ENCODE peak calls at places on chromosomes 1 and 21, in six cellular contexts. One of them, this sample, is unnamed.

GRCh38 chr21:39422468-39423241 is 22.9 kb downstream of the LCA5L start:
- DNase-seq in tibial artery: no peak
- DNase-seq in GM23248: no peak
- DNase-seq in RPMI7951: no peak
- DNase-seq in DMS153: no peak
- DNase-seq in germinal center: no peak
- DNase-seq in this sample: no peak

GRCh38 chr1:160251006-160251405 is 11.3 kb downstream of the DCAF8 start:
- DNase-seq in GM23248: no peak
- DNase-seq in germinal center: no peak
- DNase-seq in RPMI7951: no peak
- DNase-seq in DMS153: no peak
- DNase-seq in tibial artery: no peak
- DNase-seq in this sample: no peak

GRCh38 chr21:42300956-42301355 is 14.3 kb downstream of the TFF3 start:
- DNase-seq in GM23248: no peak
- DNase-seq in RPMI7951: no peak
- DNase-seq in DMS153: no peak
- DNase-seq in germinal center: no peak
- DNase-seq in tibial artery: no peak
- DNase-seq in this sample: no peak

GRCh38 chr1:241306125-241306790 is 50.7 kb downstream of the RGS7 start:
- DNase-seq in RPMI7951: no peak
- DNase-seq in GM23248: no peak
- DNase-seq in germinal center: no peak
- DNase-seq in tibial artery: no peak
- DNase-seq in DMS153: no peak
- DNase-seq in this sample: no peak

GRCh38 chr21:37407719-37408455 is 41.3 kb downstream of the DYRK1A start:
- DNase-seq in GM23248: peak
- DNase-seq in germinal center: no peak
- DNase-seq in RPMI7951: no peak
- DNase-seq in DMS153: no peak
- DNase-seq in tibial artery: no peak
- DNase-seq in this sample: no peak

GRCh38 chr1:109630081-109630880 is 10.6 kb downstream of the AMPD2 start:
- DNase-seq in GM23248: no peak
- DNase-seq in tibial artery: peak
- DNase-seq in DMS153: no peak
- DNase-seq in germinal center: peak
- DNase-seq in RPMI7951: no peak
- DNase-seq in this sample: no peak

GRCh38 chr1:51518033-51518729 is 885 bp downstream of the EPS15 start:
- DNase-seq in germinal center: peak
- DNase-seq in tibial artery: peak
- DNase-seq in RPMI7951: peak
- DNase-seq in GM23248: peak
- DNase-seq in DMS153: peak
- DNase-seq in this sample: peak

GRCh38 chr1:110595311-110595710 is 10.8 kb downstream of the KCNA2 start:
- DNase-seq in germinal center: no peak
- DNase-seq in GM23248: no peak
- DNase-seq in RPMI7951: no peak
- DNase-seq in DMS153: no peak
- DNase-seq in tibial artery: no peak
- DNase-seq in this sample: no peak

GRCh38 chr1:161351482-161351881 is 16.2 kb downstream of the CFAP126 start:
- DNase-seq in GM23248: no peak
- DNase-seq in tibial artery: no peak
- DNase-seq in germinal center: no peak
- DNase-seq in DMS153: no peak
- DNase-seq in RPMI7951: no peak
- DNase-seq in this sample: no peak

GRCh38 chr1:9105336-9105867 is 23.5 kb downstream of the GPR157 start:
- DNase-seq in DMS153: no peak
- DNase-seq in GM23248: no peak
- DNase-seq in tibial artery: no peak
- DNase-seq in germinal center: no peak
- DNase-seq in RPMI7951: no peak
- DNase-seq in this sample: no peak

GRCh38 chr1:225770586-225771248 is 6.9 kb upstream of the SRP9 start:
- DNase-seq in DMS153: no peak
- DNase-seq in tibial artery: peak
- DNase-seq in GM23248: no peak
- DNase-seq in RPMI7951: peak
- DNase-seq in germinal center: no peak
- DNase-seq in this sample: no peak

GRCh38 chr1:107277022-107277421 is 136.2 kb downstream of the NTNG1 start:
- DNase-seq in germinal center: peak
- DNase-seq in GM23248: peak
- DNase-seq in DMS153: no peak
- DNase-seq in RPMI7951: peak
- DNase-seq in tibial artery: no peak
- DNase-seq in this sample: no peak

GRCh38 chr1:211625040-211625439 is 46.1 kb upstream of the SLC30A1 start:
- DNase-seq in tibial artery: peak
- DNase-seq in GM23248: peak
- DNase-seq in germinal center: no peak
- DNase-seq in RPMI7951: peak
- DNase-seq in DMS153: no peak
- DNase-seq in this sample: no peak

GRCh38 chr1:55150880-55151582 is 64.1 kb downstream of the USP24 start:
- DNase-seq in DMS153: no peak
- DNase-seq in GM23248: no peak
- DNase-seq in tibial artery: no peak
- DNase-seq in RPMI7951: no peak
- DNase-seq in germinal center: no peak
- DNase-seq in this sample: no peak

GRCh38 chr1:117169871-117170596 is 40.7 kb downstream of the VTCN1 start:
- DNase-seq in GM23248: no peak
- DNase-seq in DMS153: no peak
- DNase-seq in tibial artery: no peak
- DNase-seq in germinal center: no peak
- DNase-seq in RPMI7951: no peak
- DNase-seq in this sample: no peak

GRCh38 chr1:55640708-55641473 is 425.7 kb upstream of the USP24 start:
- DNase-seq in RPMI7951: peak
- DNase-seq in germinal center: peak
- DNase-seq in GM23248: peak
- DNase-seq in DMS153: peak
- DNase-seq in tibial artery: peak
- DNase-seq in this sample: no peak

GRCh38 chr1:40385437-40386310 is 12.1 kb downstream of the SMAP2 start:
- DNase-seq in RPMI7951: no peak
- DNase-seq in DMS153: no peak
- DNase-seq in GM23248: no peak
- DNase-seq in tibial artery: no peak
- DNase-seq in germinal center: peak
- DNase-seq in this sample: no peak

GRCh38 chr1:30737357-30738039 is 14.1 kb upstream of the MATN1 start:
- DNase-seq in RPMI7951: no peak
- DNase-seq in DMS153: no peak
- DNase-seq in germinal center: no peak
- DNase-seq in tibial artery: no peak
- DNase-seq in GM23248: no peak
- DNase-seq in this sample: no peak

GRCh38 chr1:94240822-94241221 is 3.4 kb upstream of the ARHGAP29 start:
- DNase-seq in germinal center: no peak
- DNase-seq in GM23248: no peak
- DNase-seq in RPMI7951: peak
- DNase-seq in DMS153: no peak
- DNase-seq in tibial artery: no peak
- DNase-seq in this sample: no peak

GRCh38 chr1:158037876-158038359 is 44.5 kb downstream of the KIRREL1 start:
- DNase-seq in GM23248: peak
- DNase-seq in RPMI7951: peak
- DNase-seq in germinal center: no peak
- DNase-seq in DMS153: no peak
- DNase-seq in tibial artery: no peak
- DNase-seq in this sample: no peak

GRCh38 chr1:225996946-225997545 is 2.1 kb downstream of the SDE2 start:
- DNase-seq in GM23248: peak
- DNase-seq in RPMI7951: peak
- DNase-seq in germinal center: no peak
- DNase-seq in DMS153: no peak
- DNase-seq in tibial artery: no peak
- DNase-seq in this sample: no peak

GRCh38 chr1:190169311-190170067 is 308.2 kb downstream of the BRINP3 start:
- DNase-seq in tibial artery: no peak
- DNase-seq in RPMI7951: no peak
- DNase-seq in germinal center: no peak
- DNase-seq in DMS153: no peak
- DNase-seq in GM23248: no peak
- DNase-seq in this sample: no peak

GRCh38 chr1:204077979-204078696 is 5.2 kb downstream of the SOX13 start:
- DNase-seq in tibial artery: peak
- DNase-seq in GM23248: no peak
- DNase-seq in germinal center: no peak
- DNase-seq in RPMI7951: no peak
- DNase-seq in DMS153: peak
- DNase-seq in this sample: no peak

GRCh38 chr1:64526312-64526711 is 56.4 kb downstream of the CACHD1 start:
- DNase-seq in DMS153: no peak
- DNase-seq in GM23248: no peak
- DNase-seq in RPMI7951: no peak
- DNase-seq in tibial artery: no peak
- DNase-seq in germinal center: no peak
- DNase-seq in this sample: no peak

GRCh38 chr1:99645699-99646531 is at the start of gene PALMD:
- DNase-seq in RPMI7951: peak
- DNase-seq in GM23248: peak
- DNase-seq in germinal center: no peak
- DNase-seq in DMS153: peak
- DNase-seq in tibial artery: no peak
- DNase-seq in this sample: no peak

GRCh38 chr1:49098866-49099265 is 322.2 kb upstream of the BEND5 start:
- DNase-seq in GM23248: no peak
- DNase-seq in tibial artery: no peak
- DNase-seq in germinal center: no peak
- DNase-seq in DMS153: no peak
- DNase-seq in RPMI7951: peak
- DNase-seq in this sample: no peak

GRCh38 chr1:79322511-79323027 is 316.0 kb upstream of the ADGRL4 start:
- DNase-seq in germinal center: no peak
- DNase-seq in RPMI7951: peak
- DNase-seq in GM23248: peak
- DNase-seq in tibial artery: no peak
- DNase-seq in DMS153: no peak
- DNase-seq in this sample: no peak

GRCh38 chr1:232218955-232219865 is 410.7 kb downstream of the SIPA1L2 start:
- DNase-seq in GM23248: peak
- DNase-seq in tibial artery: no peak
- DNase-seq in RPMI7951: no peak
- DNase-seq in DMS153: no peak
- DNase-seq in germinal center: no peak
- DNase-seq in this sample: no peak

GRCh38 chr1:1943834-1944570 is 24.9 kb upstream of the TMEM52 start:
- DNase-seq in DMS153: no peak
- DNase-seq in germinal center: peak
- DNase-seq in GM23248: peak
- DNase-seq in tibial artery: no peak
- DNase-seq in RPMI7951: peak
- DNase-seq in this sample: no peak

GRCh38 chr1:119956306-119956705 is 60.0 kb upstream of the ADAM30 start:
- DNase-seq in germinal center: no peak
- DNase-seq in tibial artery: no peak
- DNase-seq in RPMI7951: no peak
- DNase-seq in DMS153: no peak
- DNase-seq in GM23248: no peak
- DNase-seq in this sample: no peak

GRCh38 chr1:8090241-8090702 is 64.2 kb upstream of the ERRFI1 start:
- DNase-seq in germinal center: no peak
- DNase-seq in tibial artery: no peak
- DNase-seq in GM23248: peak
- DNase-seq in DMS153: no peak
- DNase-seq in RPMI7951: peak
- DNase-seq in this sample: no peak

GRCh38 chr1:33618636-33619035 is 146.2 kb downstream of the ZSCAN20 start:
- DNase-seq in GM23248: no peak
- DNase-seq in RPMI7951: no peak
- DNase-seq in germinal center: no peak
- DNase-seq in DMS153: no peak
- DNase-seq in tibial artery: no peak
- DNase-seq in this sample: no peak

GRCh38 chr1:201348211-201348566 is 29.3 kb downstream of the TNNT2 start:
- DNase-seq in tibial artery: no peak
- DNase-seq in germinal center: peak
- DNase-seq in RPMI7951: peak
- DNase-seq in GM23248: peak
- DNase-seq in DMS153: no peak
- DNase-seq in this sample: no peak

This sample was measured in coronary artery.